ENCODE peak calls at places on chromosomes 11 and 22, in seven cellular contexts. One of them, this sample, is unnamed.
A peak's percentile ranks its signal among the peaks of the same experiment; 100 is the strongest.

GRCh38 chr11:116578971-116579687 is 193.7 kb downstream of the BUD13 start:
- DNase-seq in naive thymus-derived CD8-positive, alpha-beta T cell: no peak
- DNase-seq in CD14-positive monocyte: no peak
- DNase-seq in GM10248: no peak
- DNase-seq in NAMALWA: no peak
- DNase-seq in T-helper 2 cell: no peak
- DNase-seq in Panc1: no peak
- DNase-seq in this sample: no peak

GRCh38 chr11:17446482-17446881 is 30.2 kb downstream of the ABCC8 start:
- DNase-seq in naive thymus-derived CD8-positive, alpha-beta T cell: no peak
- DNase-seq in CD14-positive monocyte: no peak
- DNase-seq in GM10248: no peak
- DNase-seq in NAMALWA: no peak
- DNase-seq in T-helper 2 cell: no peak
- DNase-seq in Panc1: no peak
- DNase-seq in this sample: no peak

GRCh38 chr11:116861539-116861938 is 24.1 kb upstream of the APOA1 start:
- DNase-seq in naive thymus-derived CD8-positive, alpha-beta T cell: no peak
- DNase-seq in CD14-positive monocyte: no peak
- DNase-seq in GM10248: no peak
- DNase-seq in NAMALWA: no peak
- DNase-seq in T-helper 2 cell: no peak
- DNase-seq in Panc1: no peak
- DNase-seq in this sample: no peak

GRCh38 chr11:125188021-125188420 is 23.5 kb downstream of the PKNOX2 start:
- DNase-seq in naive thymus-derived CD8-positive, alpha-beta T cell: no peak
- DNase-seq in CD14-positive monocyte: no peak
- DNase-seq in GM10248: no peak
- DNase-seq in NAMALWA: no peak
- DNase-seq in T-helper 2 cell: no peak
- DNase-seq in Panc1: no peak
- DNase-seq in this sample: no peak

GRCh38 chr11:12050911-12051667 is 42.7 kb upstream of the DKK3 start:
- DNase-seq in naive thymus-derived CD8-positive, alpha-beta T cell: no peak
- DNase-seq in CD14-positive monocyte: no peak
- DNase-seq in GM10248: no peak
- DNase-seq in NAMALWA: no peak
- DNase-seq in T-helper 2 cell: no peak
- DNase-seq in Panc1: no peak
- DNase-seq in this sample: no peak

GRCh38 chr11:65859812-65860277 is 388 bp upstream of the MUS81 start:
- DNase-seq in naive thymus-derived CD8-positive, alpha-beta T cell: no peak
- DNase-seq in CD14-positive monocyte: no peak
- DNase-seq in GM10248: no peak
- DNase-seq in NAMALWA: no peak
- DNase-seq in T-helper 2 cell: no peak
- DNase-seq in Panc1: no peak
- DNase-seq in this sample: no peak

GRCh38 chr11:131498631-131499053 is 128.2 kb downstream of the NTM start:
- DNase-seq in naive thymus-derived CD8-positive, alpha-beta T cell: no peak
- DNase-seq in CD14-positive monocyte: no peak
- DNase-seq in GM10248: no peak
- DNase-seq in NAMALWA: no peak
- DNase-seq in T-helper 2 cell: no peak
- DNase-seq in Panc1: no peak
- DNase-seq in this sample: no peak

GRCh38 chr11:24295360-24295759 is 201.5 kb upstream of the LUZP2 start:
- DNase-seq in naive thymus-derived CD8-positive, alpha-beta T cell: no peak
- DNase-seq in CD14-positive monocyte: no peak
- DNase-seq in GM10248: no peak
- DNase-seq in NAMALWA: peak; percentile 60
- DNase-seq in T-helper 2 cell: no peak
- DNase-seq in Panc1: no peak
- DNase-seq in this sample: no peak

GRCh38 chr11:75547617-75548054 is 14.4 kb upstream of the SERPINH1 start:
- DNase-seq in naive thymus-derived CD8-positive, alpha-beta T cell: no peak
- DNase-seq in CD14-positive monocyte: no peak
- DNase-seq in GM10248: peak; percentile 81
- DNase-seq in NAMALWA: peak; percentile 66
- DNase-seq in T-helper 2 cell: no peak
- DNase-seq in Panc1: no peak
- DNase-seq in this sample: no peak

GRCh38 chr11:130772266-130773227 is 143.7 kb downstream of the SNX19 start:
- DNase-seq in naive thymus-derived CD8-positive, alpha-beta T cell: no peak
- DNase-seq in CD14-positive monocyte: no peak
- DNase-seq in GM10248: no peak
- DNase-seq in NAMALWA: no peak
- DNase-seq in T-helper 2 cell: no peak
- DNase-seq in Panc1: peak; percentile 36
- DNase-seq in this sample: no peak

GRCh38 chr11:44437122-44437521 is 127.2 kb upstream of the ALX4 start:
- DNase-seq in naive thymus-derived CD8-positive, alpha-beta T cell: no peak
- DNase-seq in CD14-positive monocyte: no peak
- DNase-seq in GM10248: no peak
- DNase-seq in NAMALWA: no peak
- DNase-seq in T-helper 2 cell: no peak
- DNase-seq in Panc1: no peak
- DNase-seq in this sample: no peak

GRCh38 chr22:37303821-37304274 is 21.5 kb downstream of the CYTH4 start:
- DNase-seq in naive thymus-derived CD8-positive, alpha-beta T cell: peak; percentile 46
- DNase-seq in CD14-positive monocyte: peak; percentile 98
- DNase-seq in GM10248: no peak
- DNase-seq in NAMALWA: no peak
- DNase-seq in T-helper 2 cell: peak; percentile 64
- DNase-seq in Panc1: peak; percentile 75
- DNase-seq in this sample: no peak

GRCh38 chr11:117923275-117923674 is 5.9 kb downstream of the TMPRSS13 start:
- DNase-seq in naive thymus-derived CD8-positive, alpha-beta T cell: no peak
- DNase-seq in CD14-positive monocyte: no peak
- DNase-seq in GM10248: no peak
- DNase-seq in NAMALWA: no peak
- DNase-seq in T-helper 2 cell: no peak
- DNase-seq in Panc1: no peak
- DNase-seq in this sample: no peak

GRCh38 chr11:42013656-42014201 is 554.3 kb upstream of the LRRC4C start:
- DNase-seq in naive thymus-derived CD8-positive, alpha-beta T cell: no peak
- DNase-seq in CD14-positive monocyte: no peak
- DNase-seq in GM10248: no peak
- DNase-seq in NAMALWA: no peak
- DNase-seq in T-helper 2 cell: no peak
- DNase-seq in Panc1: no peak
- DNase-seq in this sample: no peak

GRCh38 chr22:33798401-33798800 is 121.9 kb downstream of the LARGE1 start:
- DNase-seq in naive thymus-derived CD8-positive, alpha-beta T cell: no peak
- DNase-seq in CD14-positive monocyte: no peak
- DNase-seq in GM10248: no peak
- DNase-seq in NAMALWA: no peak
- DNase-seq in T-helper 2 cell: no peak
- DNase-seq in Panc1: no peak
- DNase-seq in this sample: no peak

GRCh38 chr22:35231585-35232084 is 25.7 kb upstream of the HMGXB4 start:
- DNase-seq in naive thymus-derived CD8-positive, alpha-beta T cell: peak; percentile 60
- DNase-seq in CD14-positive monocyte: no peak
- DNase-seq in GM10248: peak; percentile 73
- DNase-seq in NAMALWA: peak; percentile 89
- DNase-seq in T-helper 2 cell: peak; percentile 75
- DNase-seq in Panc1: peak; percentile 47
- DNase-seq in this sample: peak; percentile 61

This sample was measured in CD4-positive, alpha-beta T cell.